ENCODE peak calls at places on chromosomes 4 and X, in seven cellular contexts. One of them, this sample, is unnamed.

GRCh38 chr4:40626183-40626990 is 3.3 kb downstream of the RBM47 start:
- DNase-seq in nephron progenitor cell: no peak
- DNase-seq in foreskin fibroblast: no peak
- DNase-seq in HFFc6: peak
- DNase-seq in kidney epithelial cell: no peak
- DNase-seq in WTC11: no peak
- DNase-seq in GM13977: no peak
- DNase-seq in this sample: no peak

GRCh38 chrX:3711331-3711917 is 2.0 kb downstream of the PRKX start:
- DNase-seq in kidney epithelial cell: no peak
- DNase-seq in HFFc6: no peak
- DNase-seq in nephron progenitor cell: peak
- DNase-seq in GM13977: peak
- DNase-seq in WTC11: no peak
- DNase-seq in foreskin fibroblast: peak
- DNase-seq in this sample: no peak

GRCh38 chr4:139300431-139301142 is 718 bp upstream of the NAA15 start:
- DNase-seq in WTC11: no peak
- DNase-seq in GM13977: no peak
- DNase-seq in nephron progenitor cell: peak
- DNase-seq in kidney epithelial cell: no peak
- DNase-seq in foreskin fibroblast: peak
- DNase-seq in HFFc6: peak
- DNase-seq in this sample: peak

GRCh38 chr4:125780747-125781146 is 466.0 kb downstream of the FAT4 start:
- DNase-seq in GM13977: no peak
- DNase-seq in kidney epithelial cell: no peak
- DNase-seq in nephron progenitor cell: no peak
- DNase-seq in HFFc6: no peak
- DNase-seq in foreskin fibroblast: no peak
- DNase-seq in WTC11: no peak
- DNase-seq in this sample: no peak

GRCh38 chrX:27675493-27675892 is 85.3 kb downstream of the DCAF8L2 start:
- DNase-seq in kidney epithelial cell: no peak
- DNase-seq in WTC11: no peak
- DNase-seq in nephron progenitor cell: no peak
- DNase-seq in HFFc6: no peak
- DNase-seq in foreskin fibroblast: peak
- DNase-seq in GM13977: no peak
- DNase-seq in this sample: peak

GRCh38 chr4:163263601-163264000 is 68.8 kb downstream of the NPY1R start:
- DNase-seq in nephron progenitor cell: peak
- DNase-seq in kidney epithelial cell: no peak
- DNase-seq in HFFc6: no peak
- DNase-seq in foreskin fibroblast: no peak
- DNase-seq in WTC11: peak
- DNase-seq in GM13977: no peak
- DNase-seq in this sample: no peak

GRCh38 chr4:24662065-24662464 is 77.7 kb upstream of the DHX15 start:
- DNase-seq in HFFc6: no peak
- DNase-seq in GM13977: no peak
- DNase-seq in WTC11: no peak
- DNase-seq in kidney epithelial cell: no peak
- DNase-seq in foreskin fibroblast: no peak
- DNase-seq in nephron progenitor cell: no peak
- DNase-seq in this sample: no peak

GRCh38 chr4:95547708-95548471 is 883 bp downstream of the UNC5C start:
- DNase-seq in HFFc6: no peak
- DNase-seq in foreskin fibroblast: peak
- DNase-seq in WTC11: peak
- DNase-seq in GM13977: no peak
- DNase-seq in kidney epithelial cell: no peak
- DNase-seq in nephron progenitor cell: peak
- DNase-seq in this sample: no peak

GRCh38 chrX:39507034-39507433 is 590.7 kb downstream of the BCOR start:
- DNase-seq in nephron progenitor cell: no peak
- DNase-seq in WTC11: no peak
- DNase-seq in HFFc6: no peak
- DNase-seq in GM13977: no peak
- DNase-seq in kidney epithelial cell: no peak
- DNase-seq in foreskin fibroblast: no peak
- DNase-seq in this sample: no peak

GRCh38 chrX:41334866-41335589 is 1.1 kb downstream of the DDX3X start:
- DNase-seq in WTC11: peak
- DNase-seq in HFFc6: peak
- DNase-seq in kidney epithelial cell: no peak
- DNase-seq in foreskin fibroblast: peak
- DNase-seq in GM13977: peak
- DNase-seq in nephron progenitor cell: peak
- DNase-seq in this sample: no peak

GRCh38 chr4:15381806-15382338 is 46.0 kb upstream of the C1QTNF7 start:
- DNase-seq in WTC11: no peak
- DNase-seq in foreskin fibroblast: no peak
- DNase-seq in nephron progenitor cell: no peak
- DNase-seq in GM13977: no peak
- DNase-seq in HFFc6: no peak
- DNase-seq in kidney epithelial cell: no peak
- DNase-seq in this sample: no peak

GRCh38 chrX:56764975-56765791 is 36.1 kb downstream of the NBDY start:
- DNase-seq in WTC11: no peak
- DNase-seq in GM13977: peak
- DNase-seq in nephron progenitor cell: no peak
- DNase-seq in HFFc6: no peak
- DNase-seq in kidney epithelial cell: no peak
- DNase-seq in foreskin fibroblast: no peak
- DNase-seq in this sample: no peak

GRCh38 chr4:1752284-1753041 is 31.1 kb downstream of the TACC3 start:
- DNase-seq in foreskin fibroblast: no peak
- DNase-seq in GM13977: no peak
- DNase-seq in kidney epithelial cell: no peak
- DNase-seq in WTC11: no peak
- DNase-seq in nephron progenitor cell: no peak
- DNase-seq in HFFc6: no peak
- DNase-seq in this sample: no peak

GRCh38 chr4:3388461-3389185 is 53.1 kb upstream of the HGFAC start:
- DNase-seq in WTC11: no peak
- DNase-seq in nephron progenitor cell: peak
- DNase-seq in GM13977: peak
- DNase-seq in foreskin fibroblast: peak
- DNase-seq in HFFc6: peak
- DNase-seq in kidney epithelial cell: peak
- DNase-seq in this sample: no peak

GRCh38 chr4:21953653-21954052 is 5.1 kb upstream of the KCNIP4 start:
- DNase-seq in GM13977: no peak
- DNase-seq in nephron progenitor cell: no peak
- DNase-seq in kidney epithelial cell: no peak
- DNase-seq in foreskin fibroblast: no peak
- DNase-seq in HFFc6: no peak
- DNase-seq in WTC11: no peak
- DNase-seq in this sample: no peak

GRCh38 chr4:81758865-81759264 is 287.2 kb upstream of the RASGEF1B start:
- DNase-seq in WTC11: no peak
- DNase-seq in GM13977: no peak
- DNase-seq in kidney epithelial cell: no peak
- DNase-seq in HFFc6: no peak
- DNase-seq in foreskin fibroblast: no peak
- DNase-seq in nephron progenitor cell: no peak
- DNase-seq in this sample: no peak

GRCh38 chr4:158809611-158810486 is 41.0 kb downstream of the FNIP2 start:
- DNase-seq in nephron progenitor cell: no peak
- DNase-seq in kidney epithelial cell: peak
- DNase-seq in HFFc6: peak
- DNase-seq in foreskin fibroblast: peak
- DNase-seq in GM13977: peak
- DNase-seq in WTC11: no peak
- DNase-seq in this sample: peak

GRCh38 chr4:64682946-64683345 is 273.7 kb upstream of the TECRL start:
- DNase-seq in foreskin fibroblast: no peak
- DNase-seq in GM13977: no peak
- DNase-seq in HFFc6: no peak
- DNase-seq in WTC11: no peak
- DNase-seq in kidney epithelial cell: no peak
- DNase-seq in nephron progenitor cell: no peak
- DNase-seq in this sample: no peak

GRCh38 chr4:184348311-184349233 is 125.8 kb downstream of the IRF2 start:
- DNase-seq in kidney epithelial cell: no peak
- DNase-seq in HFFc6: no peak
- DNase-seq in nephron progenitor cell: no peak
- DNase-seq in WTC11: no peak
- DNase-seq in GM13977: no peak
- DNase-seq in foreskin fibroblast: no peak
- DNase-seq in this sample: peak

GRCh38 chr4:163484906-163485305 is 9.6 kb upstream of the TMA16 start:
- DNase-seq in foreskin fibroblast: peak
- DNase-seq in GM13977: peak
- DNase-seq in HFFc6: peak
- DNase-seq in WTC11: peak
- DNase-seq in nephron progenitor cell: peak
- DNase-seq in kidney epithelial cell: peak
- DNase-seq in this sample: no peak

GRCh38 chr4:124785645-124786044 is 73.1 kb upstream of the ANKRD50 start:
- DNase-seq in kidney epithelial cell: no peak
- DNase-seq in WTC11: no peak
- DNase-seq in GM13977: no peak
- DNase-seq in foreskin fibroblast: no peak
- DNase-seq in HFFc6: no peak
- DNase-seq in nephron progenitor cell: no peak
- DNase-seq in this sample: no peak

GRCh38 chr4:21451032-21451431 is 497.5 kb downstream of the KCNIP4 start:
- DNase-seq in nephron progenitor cell: no peak
- DNase-seq in foreskin fibroblast: peak
- DNase-seq in GM13977: no peak
- DNase-seq in HFFc6: peak
- DNase-seq in WTC11: no peak
- DNase-seq in kidney epithelial cell: peak
- DNase-seq in this sample: peak

GRCh38 chrX:136656596-136656995 is 8.6 kb downstream of the CD40LG start:
- DNase-seq in HFFc6: no peak
- DNase-seq in GM13977: no peak
- DNase-seq in foreskin fibroblast: no peak
- DNase-seq in kidney epithelial cell: no peak
- DNase-seq in WTC11: no peak
- DNase-seq in nephron progenitor cell: no peak
- DNase-seq in this sample: no peak

GRCh38 chrX:54481751-54482150 is 14.3 kb downstream of the FGD1 start:
- DNase-seq in kidney epithelial cell: no peak
- DNase-seq in GM13977: no peak
- DNase-seq in foreskin fibroblast: no peak
- DNase-seq in WTC11: peak
- DNase-seq in nephron progenitor cell: no peak
- DNase-seq in HFFc6: no peak
- DNase-seq in this sample: no peak

GRCh38 chrX:154918060-154918483 is 31.9 kb downstream of the F8A1 start:
- DNase-seq in nephron progenitor cell: peak
- DNase-seq in kidney epithelial cell: peak
- DNase-seq in WTC11: peak
- DNase-seq in HFFc6: peak
- DNase-seq in GM13977: peak
- DNase-seq in foreskin fibroblast: peak
- DNase-seq in this sample: peak

GRCh38 chrX:148070504-148070877 is 89.4 kb downstream of the FMR1NB start:
- DNase-seq in HFFc6: no peak
- DNase-seq in GM13977: no peak
- DNase-seq in kidney epithelial cell: no peak
- DNase-seq in nephron progenitor cell: no peak
- DNase-seq in foreskin fibroblast: no peak
- DNase-seq in WTC11: no peak
- DNase-seq in this sample: no peak

GRCh38 chr4:108473163-108473720 is 147.1 kb upstream of the RPL34 start:
- DNase-seq in GM13977: no peak
- DNase-seq in nephron progenitor cell: no peak
- DNase-seq in WTC11: no peak
- DNase-seq in kidney epithelial cell: no peak
- DNase-seq in foreskin fibroblast: no peak
- DNase-seq in HFFc6: no peak
- DNase-seq in this sample: no peak
- TF ChIP-seq CTCF in GM13977: no peak
- TF ChIP-seq CTCF in nephron progenitor cell: no peak
- TF ChIP-seq CTCF in WTC11: no peak
- TF ChIP-seq CTCF in kidney epithelial cell: no peak
- TF ChIP-seq CTCF in foreskin fibroblast: no peak
- TF ChIP-seq CTCF in HFFc6: no peak
- TF ChIP-seq CTCF in this sample: no peak

GRCh38 chr4:77473509-77473908 is 132.1 kb upstream of the CXCL13 start:
- DNase-seq in kidney epithelial cell: no peak
- DNase-seq in foreskin fibroblast: peak
- DNase-seq in GM13977: peak
- DNase-seq in nephron progenitor cell: no peak
- DNase-seq in WTC11: peak
- DNase-seq in HFFc6: peak
- DNase-seq in this sample: no peak
- TF ChIP-seq CTCF in kidney epithelial cell: peak
- TF ChIP-seq CTCF in foreskin fibroblast: peak
- TF ChIP-seq CTCF in GM13977: peak
- TF ChIP-seq CTCF in nephron progenitor cell: peak
- TF ChIP-seq CTCF in WTC11: peak
- TF ChIP-seq CTCF in HFFc6: peak
- TF ChIP-seq CTCF in this sample: peak

GRCh38 chr4:83606898-83607297 is 71.0 kb downstream of the GPAT3 start:
- DNase-seq in kidney epithelial cell: no peak
- DNase-seq in nephron progenitor cell: no peak
- DNase-seq in HFFc6: no peak
- DNase-seq in WTC11: no peak
- DNase-seq in foreskin fibroblast: no peak
- DNase-seq in GM13977: no peak
- DNase-seq in this sample: no peak

GRCh38 chr4:83605744-83606172 is 69.8 kb downstream of the GPAT3 start:
- DNase-seq in nephron progenitor cell: no peak
- DNase-seq in HFFc6: no peak
- DNase-seq in GM13977: peak
- DNase-seq in kidney epithelial cell: no peak
- DNase-seq in foreskin fibroblast: no peak
- DNase-seq in WTC11: no peak
- DNase-seq in this sample: no peak

GRCh38 chr4:83604315-83604714 is 68.4 kb downstream of the GPAT3 start:
- DNase-seq in HFFc6: no peak
- DNase-seq in GM13977: no peak
- DNase-seq in nephron progenitor cell: no peak
- DNase-seq in foreskin fibroblast: no peak
- DNase-seq in kidney epithelial cell: no peak
- DNase-seq in WTC11: no peak
- DNase-seq in this sample: no peak

GRCh38 chr4:83605216-83605615 is 69.3 kb downstream of the GPAT3 start:
- DNase-seq in WTC11: no peak
- DNase-seq in foreskin fibroblast: no peak
- DNase-seq in HFFc6: no peak
- DNase-seq in GM13977: no peak
- DNase-seq in kidney epithelial cell: no peak
- DNase-seq in nephron progenitor cell: no peak
- DNase-seq in this sample: no peak

GRCh38 chr4:83606435-83606834 is 70.5 kb downstream of the GPAT3 start:
- DNase-seq in foreskin fibroblast: no peak
- DNase-seq in GM13977: no peak
- DNase-seq in nephron progenitor cell: no peak
- DNase-seq in kidney epithelial cell: no peak
- DNase-seq in WTC11: no peak
- DNase-seq in HFFc6: no peak
- DNase-seq in this sample: no peak
- TF ChIP-seq CTCF in foreskin fibroblast: no peak
- TF ChIP-seq CTCF in GM13977: no peak
- TF ChIP-seq CTCF in nephron progenitor cell: no peak
- TF ChIP-seq CTCF in kidney epithelial cell: no peak
- TF ChIP-seq CTCF in WTC11: no peak
- TF ChIP-seq CTCF in HFFc6: no peak
- TF ChIP-seq CTCF in this sample: no peak

GRCh38 chr4:67198757-67199156 is 346.5 kb downstream of the CENPC start:
- DNase-seq in GM13977: no peak
- DNase-seq in nephron progenitor cell: no peak
- DNase-seq in HFFc6: no peak
- DNase-seq in WTC11: no peak
- DNase-seq in kidney epithelial cell: peak
- DNase-seq in foreskin fibroblast: no peak
- DNase-seq in this sample: peak
- TF ChIP-seq CTCF in GM13977: peak
- TF ChIP-seq CTCF in nephron progenitor cell: peak
- TF ChIP-seq CTCF in HFFc6: no peak
- TF ChIP-seq CTCF in WTC11: peak
- TF ChIP-seq CTCF in kidney epithelial cell: peak
- TF ChIP-seq CTCF in foreskin fibroblast: no peak
- TF ChIP-seq CTCF in this sample: peak